ENCODE peak calls at places on chromosomes 13 and 19, in five cellular contexts. Q, H, S, T and O are unnamed samples.

GRCh38 chr19:49492573-49493411 is 3.4 kb upstream of the RPS11 start:
- DNase-seq in T (no peak), H (no peak), S (no peak), Q (peak; percentile 65), O (peak; percentile 65)

GRCh38 chr19:22806418-22806817 is 22.5 kb upstream of the ZNF99 start:
- DNase-seq in T (no peak), S (no peak), Q (no peak), H (no peak), O (no peak)

GRCh38 chr13:34310539-34310938 is 492.6 kb downstream of the RFC3 start:
- DNase-seq in H (no peak), Q (no peak), S (no peak), T (no peak), O (no peak)

GRCh38 chr13:75135325-75135825 is 346.6 kb downstream of the TBC1D4 start:
- DNase-seq in H (no peak), Q (peak; percentile 96), S (no peak), T (no peak), O (no peak)

GRCh38 chr13:94395889-94396288 is 83.6 kb downstream of the DCT start:
- DNase-seq in T (no peak), Q (no peak), S (no peak), H (no peak), O (no peak)

GRCh38 chr13:47997384-47997783 is 3.7 kb downstream of the SUCLA2 start:
- DNase-seq in S (no peak), T (no peak), H (no peak), Q (no peak), O (no peak)

GRCh38 chr13:27172495-27172842 is 858 bp upstream of the USP12 start:
- DNase-seq in H (no peak), Q (no peak), S (no peak), T (no peak), O (no peak)

GRCh38 chr19:33499248-33499647 is 22.3 kb downstream of the PEPD start:
- DNase-seq in H (no peak), Q (no peak), S (no peak), T (no peak), O (no peak)

GRCh38 chr13:101218484-101218883 is 197.8 kb downstream of the NALCN start:
- DNase-seq in H (no peak), S (no peak), T (no peak), Q (peak; percentile 46), O (no peak)

GRCh38 chr13:50104493-50104892 is 89.2 kb downstream of the KCNRG start:
- DNase-seq in H (no peak), S (no peak), Q (no peak), T (no peak), O (no peak)

GRCh38 chr13:114089341-114089740 is 43.1 kb downstream of the RASA3 start:
- DNase-seq in T (peak; percentile 6), S (no peak), H (no peak), Q (no peak), O (no peak)

GRCh38 chr13:110910013-110910890 is 4.6 kb downstream of the ANKRD10 start:
- DNase-seq in H (no peak), T (peak; percentile 57), S (no peak), Q (no peak), O (no peak)

GRCh38 chr13:31940076-31940475 is 91.5 kb upstream of the FRY start:
- DNase-seq in H (no peak), S (no peak), T (no peak), Q (no peak), O (no peak)

GRCh38 chr19:780935-781334 is 16.3 kb upstream of the PTBP1 start:
- DNase-seq in H (no peak), T (no peak), S (no peak), Q (no peak), O (no peak)

GRCh38 chr13:42119875-42120274 is 71.4 kb downstream of the DGKH start:
- DNase-seq in H (no peak), T (no peak), Q (no peak), S (no peak), O (no peak)

GRCh38 chr19:3225677-3226093 is 1.2 kb downstream of the CELF5 start:
- DNase-seq in H (no peak), Q (no peak), S (no peak), T (no peak), O (no peak)

GRCh38 chr19:50266041-50266440 is 62.6 kb downstream of the MYH14 start:
- DNase-seq in T (no peak), Q (no peak), H (no peak), S (no peak), O (no peak)

GRCh38 chr19:10685210-10685609 is 16.0 kb upstream of the QTRT1 start:
- DNase-seq in S (no peak), H (no peak), Q (no peak), T (no peak), O (no peak)

GRCh38 chr19:57436392-57436791 is 1.3 kb downstream of the ZNF749 start:
- DNase-seq in H (no peak), T (no peak), Q (no peak), S (no peak), O (no peak)

GRCh38 chr13:78675112-78675511 is 16.2 kb upstream of the OBI1 start:
- DNase-seq in T (no peak), S (no peak), H (no peak), Q (no peak), O (no peak)

GRCh38 chr13:110361365-110361911 is 54.4 kb downstream of the COL4A2 start:
- DNase-seq in H (no peak), S (no peak), T (peak; percentile 55), Q (peak; percentile 60), O (no peak)

DNA sequence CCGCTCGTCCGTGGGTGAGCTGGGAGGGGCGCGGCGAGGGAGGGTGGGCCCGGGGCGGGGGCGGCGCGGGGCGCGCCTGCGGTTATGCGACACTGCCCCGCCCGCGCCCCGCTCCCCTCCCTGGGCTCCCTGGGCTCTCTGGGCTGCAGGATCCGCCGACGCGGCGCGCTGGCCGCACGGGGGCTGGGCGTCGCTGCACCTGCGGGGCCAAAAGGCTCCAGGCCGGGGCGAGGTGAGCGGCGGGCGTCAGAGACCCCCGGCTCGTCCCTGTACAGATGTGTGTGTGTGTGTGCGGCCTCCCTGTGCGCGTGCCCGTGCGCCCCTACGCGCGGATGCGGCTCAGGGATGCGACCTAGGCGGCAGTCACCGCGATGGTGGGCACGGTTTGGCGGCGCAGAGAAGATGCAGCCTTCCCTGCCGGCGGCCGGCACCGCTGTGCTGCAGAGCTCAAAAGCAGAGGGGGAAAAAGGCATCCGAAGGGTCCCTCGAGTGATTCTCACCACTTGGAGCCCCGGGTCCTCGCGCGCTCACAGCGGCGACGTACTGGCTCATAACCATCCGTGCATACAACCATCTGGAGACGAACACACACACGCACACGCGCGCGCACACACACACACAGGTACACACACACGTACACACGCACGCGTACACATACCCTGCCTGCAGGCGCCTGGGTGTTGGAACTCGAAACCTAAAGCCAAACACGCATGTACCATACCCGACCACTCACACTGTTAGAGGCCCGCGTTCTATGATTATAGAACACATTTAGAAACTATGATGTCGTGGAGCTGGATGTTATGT is 704 bp downstream of the ATP8A2 start:
- DNase-seq in T (no peak), H (no peak), Q (no peak), S (no peak), O (no peak)
- H3K4me3 ChIP-seq in T (peak overlapping the region; percentile 7), H (no peak overlapping the region), Q (no peak overlapping the region), S (peak overlapping the region; percentile 51), O (no peak overlapping the region)

DNA sequence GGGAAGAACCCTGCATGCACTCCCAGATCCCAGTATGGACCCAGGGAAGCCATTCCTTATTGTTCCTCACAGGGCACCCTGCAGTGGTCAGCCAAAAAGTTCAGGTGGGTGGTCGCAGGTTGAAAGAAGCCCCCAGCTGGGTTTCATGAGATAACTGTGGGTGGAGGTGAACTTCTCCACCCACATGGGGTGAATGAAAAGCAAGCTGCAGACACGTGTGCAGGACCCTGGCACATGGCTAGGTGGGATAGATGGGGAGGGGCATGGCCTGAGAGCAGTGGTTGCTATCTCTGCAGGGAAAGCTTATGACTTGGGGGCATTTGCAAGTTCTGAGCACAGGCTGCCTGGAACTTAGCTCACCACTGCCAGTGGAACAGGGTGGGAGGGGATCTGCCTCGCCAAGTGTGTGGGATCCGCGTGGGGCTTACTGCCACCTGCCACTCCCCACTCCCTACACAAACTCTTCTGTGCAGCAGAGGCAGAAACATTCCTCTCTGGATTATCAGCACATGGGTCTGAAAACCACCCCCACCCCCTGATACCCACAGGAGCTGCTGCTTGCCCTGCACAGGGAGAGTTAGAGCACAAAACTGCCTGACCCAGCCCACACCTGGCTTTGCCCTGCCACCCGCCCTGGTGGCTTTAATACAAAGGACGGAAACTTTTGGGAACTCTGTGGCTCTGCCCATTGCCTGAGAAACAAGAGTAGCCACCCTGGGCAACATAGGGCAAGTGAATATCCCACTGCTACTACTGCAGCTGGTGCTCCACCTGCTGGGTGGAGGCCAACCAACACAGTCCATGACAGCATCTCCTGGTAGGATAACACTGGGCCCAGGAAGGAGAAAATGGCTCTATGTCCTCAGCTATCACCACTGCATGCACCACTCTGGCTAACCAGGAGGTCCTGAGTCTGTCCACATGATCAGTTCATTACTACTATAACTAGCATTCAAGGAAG is 24.4 kb downstream of the PLA2G4C start:
- DNase-seq in Q (no peak), S (no peak), H (no peak), T (no peak), O (no peak)
- TF ChIP-seq CTCF in Q (no peak), S (no peak), H (peak; percentile 46), T (no peak), O (no peak)

GRCh38 chr13:39450176-39450575 is 152.8 kb downstream of the LHFPL6 start:
- DNase-seq in S (no peak), Q (no peak), T (no peak), H (no peak), O (no peak)
- H3K4me3 ChIP-seq in S (no peak overlapping the region), Q (no peak overlapping the region), T (no peak overlapping the region), H (no peak overlapping the region), O (no peak overlapping the region)

GRCh38 chr19:52191374-52191773 is 1.5 kb downstream of the PPP2R1A start:
- DNase-seq in H (no peak), S (no peak), T (no peak), Q (no peak), O (no peak)

GRCh38 chr19:52189745-52190678 is at the start of gene PPP2R1A:
- DNase-seq in S (peak; percentile 97), Q (peak; percentile 100), H (peak; percentile 100), T (peak; percentile 100), O (peak; percentile 100)

GRCh38 chr19:52190679-52191293 is 934 bp downstream of the PPP2R1A start:
- DNase-seq in H (no peak), S (no peak), T (peak; percentile 41), Q (peak; percentile 55), O (peak; percentile 23)

GRCh38 chr19:52188822-52189744 is 769 bp upstream of the PPP2R1A start:
- DNase-seq in H (no peak), Q (no peak), T (no peak), S (no peak), O (no peak)

DNA sequence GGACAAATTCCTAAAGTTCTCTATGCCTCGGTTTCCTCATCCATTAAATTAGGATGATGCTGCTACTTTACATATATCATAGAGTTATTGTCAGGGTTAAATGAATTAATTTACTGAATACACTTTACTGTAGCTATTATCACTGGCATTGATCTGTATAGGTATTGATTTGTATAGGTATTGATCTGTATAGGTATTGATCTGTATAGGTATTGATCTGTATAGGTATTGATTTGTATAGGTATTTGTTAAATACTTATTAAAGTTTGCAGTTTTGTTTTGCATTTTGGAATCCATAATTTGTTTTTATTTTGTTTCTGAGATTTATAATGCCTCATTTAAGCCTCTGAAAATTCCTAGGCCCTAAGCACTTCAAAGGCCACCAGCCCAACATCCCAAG is 2.4 kb upstream of the PPP2R1A start:
- DNase-seq in T (no peak), S (no peak), H (no peak), Q (no peak), O (no peak)
- TF ChIP-seq CTCF in T (no peak), S (no peak), H (no peak), Q (no peak), O (no peak)